ENCODE peak calls at places on chromosomes 11 and 22, in ten cellular contexts. Q is SJSA1; E is CD8-positive, alpha-beta memory T cell; V is endothelial cell of umbilical vein; B is tibial artery; G is mesenchymal stem cell; O is GM23248; Y is A549; F is effector memory CD4-positive, alpha-beta T cell; N is fibroblast of lung. D is an unnamed sample.

GRCh38 chr22:50507421-50507990 is at the start of gene LMF2:
- DNase-seq in O (peak; percentile 94), F (peak; percentile 87), G (peak; percentile 79), E (peak; percentile 92), V (peak; percentile 76), B (peak; percentile 81), Q (peak; percentile 82), Y (peak; percentile 66), N (no peak), D (peak; percentile 92)

GRCh38 chr22:32839776-32840571 is 38.5 kb downstream of the TIMP3 start:
- DNase-seq in G (peak; percentile 69), Q (no peak), N (peak; percentile 91), E (no peak), B (no peak), Y (no peak), O (peak; percentile 65), V (no peak), F (no peak), D (no peak)

GRCh38 chr22:30856699-30857098 is 111.9 kb downstream of the MORC2 start:
- DNase-seq in B (no peak), G (no peak), O (no peak), F (no peak), Y (no peak), V (no peak), Q (no peak), E (no peak), N (no peak), D (no peak)

GRCh38 chr11:78691215-78691614 is 116.6 kb upstream of the NARS2 start:
- DNase-seq in F (no peak), V (no peak), O (no peak), G (no peak), Q (no peak), B (no peak), E (no peak), Y (no peak), N (peak; percentile 30), D (no peak)

GRCh38 chr22:28075260-28075981 is 156.4 kb upstream of the PITPNB start:
- DNase-seq in V (peak; percentile 54), G (peak; percentile 82), N (peak; percentile 90), O (peak; percentile 90), Y (peak; percentile 5), Q (no peak), B (peak; percentile 63), E (no peak), F (no peak), D (peak; percentile 35)

GRCh38 chr11:94544832-94545640 is 1.3 kb downstream of the FUT4 start:
- DNase-seq in V (no peak), Q (no peak), B (peak; percentile 31), N (no peak), G (peak; percentile 28), Y (no peak), E (no peak), O (peak; percentile 65), F (no peak), D (no peak)

GRCh38 chr11:69630009-69630870 is 10.7 kb upstream of the CCND1 start:
- DNase-seq in G (no peak), E (no peak), Y (no peak), O (peak; percentile 40), B (no peak), V (peak; percentile 17), N (no peak), F (no peak), Q (no peak), D (no peak)

GRCh38 chr11:115360186-115360824 is 143.9 kb downstream of the CADM1 start:
- DNase-seq in G (peak; percentile 26), V (no peak), F (no peak), Y (no peak), B (no peak), E (no peak), Q (no peak), O (no peak), N (peak; percentile 61), D (no peak)

GRCh38 chr22:17774206-17774927 is at the start of gene BID:
- DNase-seq in V (peak; percentile 22), O (peak; percentile 71), F (peak; percentile 39), Q (no peak), Y (no peak), N (peak; percentile 30), E (peak; percentile 43), B (no peak), G (peak; percentile 29), D (peak; percentile 96)
- H3K4me1 ChIP-seq in V (peaks cover 13% of the 10 kb centered on the region), O (peaks cover 11% of the 10 kb centered on the region), F (peaks cover 68% of the 10 kb centered on the region), Q (peaks cover 22% of the 10 kb centered on the region), Y (peaks cover 17% of the 10 kb centered on the region), N (peaks cover 11% of the 10 kb centered on the region), E (peaks cover 69% of the 10 kb centered on the region), B (no peaks in the 10 kb centered on the region), G (peaks cover 31% of the 10 kb centered on the region), D (peaks cover 7% of the 10 kb centered on the region)

GRCh38 chr22:41099036-41099435 is 6.6 kb downstream of the EP300 start:
- DNase-seq in G (no peak), V (no peak), F (no peak), E (no peak), B (no peak), Q (no peak), O (no peak), N (no peak), Y (no peak), D (no peak)
- H3K4me1 ChIP-seq in G (peaks cover 7% of the 10 kb centered on the region), V (peaks cover 27% of the 10 kb centered on the region), F (peaks cover 24% of the 10 kb centered on the region), E (peaks cover 82% of the 10 kb centered on the region), B (no peaks in the 10 kb centered on the region), Q (peaks cover 15% of the 10 kb centered on the region), O (peaks cover 19% of the 10 kb centered on the region), N (peaks cover 4% of the 10 kb centered on the region), Y (peaks cover 30% of the 10 kb centered on the region), D (peaks cover 23% of the 10 kb centered on the region)

GRCh38 chr11:131253142-131253884 is 117.1 kb upstream of the NTM start:
- DNase-seq in E (no peak), V (no peak), G (no peak), Q (no peak), B (no peak), N (peak; percentile 20), Y (no peak), O (no peak), F (no peak), D (no peak)

GRCh38 chr11:131246589-131247164 is 123.7 kb upstream of the NTM start:
- DNase-seq in E (no peak), O (peak; percentile 19), B (peak; percentile 28), G (no peak), F (no peak), Q (no peak), N (no peak), Y (no peak), V (no peak), D (no peak)

GRCh38 chr11:131246156-131246555 is 124.3 kb upstream of the NTM start:
- DNase-seq in N (no peak), B (no peak), F (no peak), Y (no peak), V (no peak), G (no peak), Q (no peak), O (no peak), E (no peak), D (no peak)

GRCh38 chr11:131253885-131254204 is 116.6 kb upstream of the NTM start:
- DNase-seq in N (peak; percentile 27), V (no peak), B (no peak), E (no peak), O (peak; percentile 26), F (no peak), G (no peak), Q (no peak), Y (no peak), D (no peak)

DNA sequence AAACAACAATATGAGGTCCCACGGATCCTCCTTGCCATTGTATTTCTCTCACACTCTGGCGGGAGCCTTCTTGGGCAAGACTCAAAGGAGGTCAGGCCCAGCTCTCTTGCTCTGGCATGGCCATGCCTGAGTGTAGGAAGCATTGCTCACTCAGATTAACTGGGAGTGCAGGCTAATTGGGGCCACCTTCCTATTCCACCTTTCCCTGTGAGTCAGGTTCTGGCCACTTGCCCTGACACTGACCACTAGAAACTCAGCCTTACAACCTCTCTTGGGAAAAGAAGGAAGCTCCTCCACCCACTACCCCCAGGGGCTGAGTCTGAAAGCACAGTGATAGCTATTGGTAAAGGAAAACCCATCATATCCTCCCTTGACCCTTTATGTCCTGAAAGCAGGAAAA is 121.8 kb upstream of the NTM start:
- DNase-seq in O (peak; percentile 8), E (no peak), F (no peak), Y (no peak), Q (no peak), B (no peak), G (no peak), N (peak; percentile 47), V (no peak), D (no peak)
- H3K4me1 ChIP-seq in O (peaks cover 3% of the 10 kb centered on the region), E (no peaks in the 10 kb centered on the region), F (no peaks in the 10 kb centered on the region), Y (no peaks in the 10 kb centered on the region), Q (no peaks in the 10 kb centered on the region), B (no peaks in the 10 kb centered on the region), G (no peaks in the 10 kb centered on the region), N (no peaks in the 10 kb centered on the region), V (no peaks in the 10 kb centered on the region), D (no peaks in the 10 kb centered on the region)

GRCh38 chr11:114073506-114074381 is 14.2 kb downstream of the ZBTB16 start:
- DNase-seq in B (no peak), Y (no peak), Q (no peak), G (no peak), N (no peak), F (no peak), E (peak; percentile 78), O (no peak), V (no peak), D (no peak)
- H3K4me1 ChIP-seq in B (no peaks in the 10 kb centered on the region), Y (no peaks in the 10 kb centered on the region), Q (no peaks in the 10 kb centered on the region), G (no peaks in the 10 kb centered on the region), N (no peaks in the 10 kb centered on the region), F (peaks cover 36% of the 10 kb centered on the region), E (peaks cover 45% of the 10 kb centered on the region), O (no peaks in the 10 kb centered on the region), V (peaks cover 5% of the 10 kb centered on the region), D (peaks cover 45% of the 10 kb centered on the region)

DNA sequence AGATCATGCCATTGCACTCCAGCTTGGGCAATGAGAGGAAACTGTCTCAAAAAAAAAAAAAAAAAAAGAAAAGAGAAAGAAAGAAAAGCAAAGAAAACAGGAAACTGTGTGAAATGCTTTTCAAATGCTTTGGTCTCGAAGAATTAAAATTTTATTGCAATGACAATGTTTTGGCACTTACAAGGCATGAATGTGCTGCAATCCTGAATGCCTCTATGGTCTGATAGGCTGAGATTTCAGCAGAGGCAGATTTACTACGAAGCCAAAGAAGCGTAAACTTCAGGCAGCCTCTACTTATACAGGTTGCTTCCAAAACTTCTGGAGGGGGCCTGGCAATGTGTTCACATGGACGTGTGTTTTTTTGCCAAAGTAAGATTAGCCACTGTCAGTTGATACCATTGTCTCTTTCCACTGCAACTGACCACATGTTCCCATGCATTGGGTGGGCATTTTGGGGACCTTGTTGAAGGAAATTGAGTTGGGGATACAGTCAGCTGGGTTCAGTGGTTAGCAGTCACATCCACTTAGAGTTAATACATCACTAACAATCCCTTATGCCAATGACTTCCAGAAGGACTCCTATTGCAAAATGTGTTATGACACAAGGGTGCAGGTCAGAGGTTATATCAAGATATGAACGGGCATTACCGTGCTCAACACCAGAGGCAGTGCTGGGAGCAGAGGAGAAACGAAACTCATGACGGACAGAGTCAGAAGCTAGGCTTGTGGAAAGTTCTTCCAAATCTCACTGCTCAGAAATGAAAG is 48.8 kb downstream of the ABTB2 start:
- DNase-seq in V (no peak), E (no peak), O (peak; percentile 88), F (no peak), Y (no peak), G (no peak), B (peak; percentile 37), Q (no peak), N (peak; percentile 65), D (no peak)
- H3K4me1 ChIP-seq in V (no peaks in the 10 kb centered on the region), E (peaks cover 18% of the 10 kb centered on the region), O (peaks cover 21% of the 10 kb centered on the region), F (peaks cover 6% of the 10 kb centered on the region), Y (peaks cover 29% of the 10 kb centered on the region), G (peaks cover 11% of the 10 kb centered on the region), B (no peaks in the 10 kb centered on the region), Q (peaks cover 9% of the 10 kb centered on the region), N (no peaks in the 10 kb centered on the region), D (peaks cover 16% of the 10 kb centered on the region)